ENCODE peak calls at places on chromosomes 4 and X, in five cellular contexts. N, S, F, I and U are unnamed samples.

GRCh38 chrX:462853-463252 is 76.1 kb upstream of the PPP2R3B start:
- DNase-seq in N (no peak), S (no peak), F (no peak), I (no peak), U (no peak)

GRCh38 chr4:48064349-48064748 is 47.8 kb downstream of the NIPAL1 start:
- DNase-seq in N (no peak), S (no peak), F (no peak), I (no peak), U (no peak)

GRCh38 chr4:108072300-108072699 is 82.6 kb downstream of the HADH start:
- DNase-seq in N (no peak), S (no peak), F (no peak), I (no peak), U (no peak)

GRCh38 chrX:118347131-118347530 is 1.2 kb downstream of the WDR44 start:
- DNase-seq in N (no peak), S (no peak), F (no peak), I (no peak), U (no peak)

GRCh38 chr4:168825975-168826374 is 184.1 kb downstream of the CBR4 start:
- DNase-seq in N (no peak), S (no peak), F (no peak), I (no peak), U (no peak)

GRCh38 chr4:175346381-175346780 is 428.2 kb downstream of the ADAM29 start:
- DNase-seq in N (no peak), S (no peak), F (no peak), I (no peak), U (no peak)

GRCh38 chr4:48254381-48255072 is 15.1 kb downstream of the TEC start:
- DNase-seq in N (no peak), S (no peak), F (no peak), I (no peak), U (no peak)

GRCh38 chr4:7772708-7773385 is 166.8 kb downstream of the AFAP1 start:
- DNase-seq in N (peak), S (no peak), F (no peak), I (no peak), U (no peak)

GRCh38 chrX:8868070-8868795 is 67.0 kb upstream of the FAM9A start:
- DNase-seq in N (no peak), S (no peak), F (peak), I (no peak), U (no peak)

GRCh38 chr4:114921790-114922581 is 191.4 kb downstream of the NDST4 start:
- DNase-seq in N (peak), S (no peak), F (no peak), I (no peak), U (no peak)

GRCh38 chr4:114807759-114808404 is 209.3 kb downstream of the UGT8 start:
- DNase-seq in N (peak), S (peak), F (no peak), I (no peak), U (peak)

GRCh38 chr4:113869743-113870375 is 108.3 kb upstream of the CAMK2D start:
- DNase-seq in N (no peak), S (no peak), F (no peak), I (no peak), U (no peak)

GRCh38 chrX:147779173-147779572 is 132.5 kb upstream of the FMR1 start:
- DNase-seq in N (no peak), S (no peak), F (no peak), I (no peak), U (no peak)

GRCh38 chr4:10173039-10173753 is 56.6 kb upstream of the WDR1 start:
- DNase-seq in N (peak), S (no peak), F (no peak), I (no peak), U (no peak)

GRCh38 chr4:73396993-73397972 is 6.8 kb upstream of the ALB start:
- DNase-seq in N (no peak), S (no peak), F (no peak), I (no peak), U (no peak)

GRCh38 chrX:39196192-39197102 is 395.2 kb downstream of the MID1IP1 start:
- DNase-seq in N (no peak), S (no peak), F (no peak), I (no peak), U (no peak)

GRCh38 chrX:31590581-31591113 is 518.8 kb upstream of the FTHL17 start:
- DNase-seq in N (no peak), S (no peak), F (peak), I (no peak), U (no peak)